ENCODE peak calls at places on chromosomes 1 and 21, in ten cellular contexts. D, Y, I, M, J, P, Z, V, O and N are unnamed samples. For H3K4me1, the result is how much of the 10 kb centered on the place peaks cover.

GRCh38 chr1:234750922-234751595 is 141.1 kb upstream of the IRF2BP2 start:
- DNase-seq in Z (peak), J (no peak), V (no peak), O (no peak), P (no peak), Y (no peak), I (no peak), M (peak), D (no peak), N (no peak)

GRCh38 chr1:36528361-36529349 is 45.9 kb upstream of the CSF3R start:
- DNase-seq in J (no peak), O (no peak), M (no peak), Y (peak), D (no peak), P (no peak), I (no peak), Z (peak), V (no peak), N (no peak)

GRCh38 chr1:29179641-29180184 is 2.0 kb downstream of the SRSF4 start:
- DNase-seq in D (no peak), O (peak), V (no peak), Z (peak), Y (no peak), P (no peak), J (no peak), M (no peak), I (no peak), N (no peak)

GRCh38 chr1:208467401-208467800 is 223.2 kb upstream of the PLXNA2 start:
- DNase-seq in V (no peak), M (no peak), O (no peak), I (no peak), Z (no peak), D (no peak), P (no peak), Y (no peak), J (no peak), N (no peak)

GRCh38 chr21:39556176-39556575 is 56.6 kb upstream of the B3GALT5 start:
- DNase-seq in M (no peak), J (no peak), V (no peak), D (no peak), P (no peak), O (no peak), Y (no peak), Z (no peak), I (no peak), N (no peak)

GRCh38 chr1:207789792-207790787 is 38.2 kb downstream of the CD46 start:
- DNase-seq in Y (no peak), P (no peak), Z (no peak), D (no peak), O (peak), J (no peak), V (no peak), I (no peak), M (peak), N (no peak)

GRCh38 chr1:167165948-167166702 is 54.6 kb upstream of the POU2F1 start:
- DNase-seq in M (peak), V (no peak), O (peak), I (no peak), Y (no peak), Z (no peak), P (no peak), D (no peak), J (no peak), N (no peak)

GRCh38 chr21:26433386-26433785 is 139.7 kb downstream of the CYYR1 start:
- DNase-seq in V (no peak), D (no peak), M (no peak), J (no peak), Y (no peak), Z (no peak), P (no peak), O (no peak), I (no peak), N (no peak)

DNA sequence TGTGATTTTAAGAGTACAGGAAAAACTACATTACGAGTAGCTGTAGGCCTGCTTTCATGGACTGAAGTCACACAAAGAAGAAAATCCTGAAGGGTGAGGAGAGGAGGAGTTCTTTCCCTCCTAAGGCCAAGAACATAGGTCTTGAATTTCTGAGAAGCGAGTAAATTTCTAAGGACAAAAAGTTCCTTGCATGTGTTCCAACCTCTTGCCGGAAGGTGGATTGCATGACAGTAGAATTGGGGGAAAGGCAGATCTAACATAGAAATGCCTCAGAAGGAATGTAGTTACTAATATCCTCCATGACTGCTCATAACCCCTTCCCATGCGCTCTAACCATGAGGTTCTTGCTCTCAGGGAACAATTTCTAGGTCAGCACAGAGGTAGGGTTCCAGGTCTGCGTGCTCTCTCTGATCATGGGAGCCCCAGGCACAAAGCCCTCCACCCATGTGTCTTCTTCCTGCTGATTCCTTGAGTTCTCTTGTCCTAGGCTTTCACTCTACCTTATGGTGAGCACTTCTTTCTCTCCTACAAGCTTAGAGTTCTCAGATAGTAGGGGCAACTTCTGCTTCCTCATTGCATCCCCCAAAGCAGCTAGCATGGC is 13.7 kb downstream of the CD2 start:
- DNase-seq in J (no peak), M (no peak), P (no peak), Z (no peak), D (no peak), V (no peak), I (no peak), Y (no peak), O (no peak), N (no peak)
- H3K4me1 ChIP-seq in J (under half), M (under half), P (under half), Z (under half), D (half or more), V (under half), I (under half), Y (under half), O (under half), N (under half)

GRCh38 chr21:33302796-33303195 is 22.0 kb upstream of the IFNAR1 start:
- DNase-seq in O (no peak), V (no peak), J (no peak), Y (no peak), P (no peak), D (no peak), Z (no peak), I (no peak), M (no peak), N (no peak)
- H3K4me1 ChIP-seq in O (under half), V (under half), J (under half), Y (under half), P (under half), D (under half), Z (under half), I (under half), M (under half), N (under half)

GRCh38 chr1:24323281-24323680 is 4.1 kb downstream of the GRHL3 start:
- DNase-seq in Z (no peak), O (no peak), V (no peak), M (no peak), P (no peak), Y (no peak), D (no peak), J (no peak), I (no peak), N (no peak)
- H3K4me1 ChIP-seq in Z (under half), O (under half), V (under half), M (under half), P (under half), Y (under half), D (under half), J (under half), I (under half), N (under half)

DNA sequence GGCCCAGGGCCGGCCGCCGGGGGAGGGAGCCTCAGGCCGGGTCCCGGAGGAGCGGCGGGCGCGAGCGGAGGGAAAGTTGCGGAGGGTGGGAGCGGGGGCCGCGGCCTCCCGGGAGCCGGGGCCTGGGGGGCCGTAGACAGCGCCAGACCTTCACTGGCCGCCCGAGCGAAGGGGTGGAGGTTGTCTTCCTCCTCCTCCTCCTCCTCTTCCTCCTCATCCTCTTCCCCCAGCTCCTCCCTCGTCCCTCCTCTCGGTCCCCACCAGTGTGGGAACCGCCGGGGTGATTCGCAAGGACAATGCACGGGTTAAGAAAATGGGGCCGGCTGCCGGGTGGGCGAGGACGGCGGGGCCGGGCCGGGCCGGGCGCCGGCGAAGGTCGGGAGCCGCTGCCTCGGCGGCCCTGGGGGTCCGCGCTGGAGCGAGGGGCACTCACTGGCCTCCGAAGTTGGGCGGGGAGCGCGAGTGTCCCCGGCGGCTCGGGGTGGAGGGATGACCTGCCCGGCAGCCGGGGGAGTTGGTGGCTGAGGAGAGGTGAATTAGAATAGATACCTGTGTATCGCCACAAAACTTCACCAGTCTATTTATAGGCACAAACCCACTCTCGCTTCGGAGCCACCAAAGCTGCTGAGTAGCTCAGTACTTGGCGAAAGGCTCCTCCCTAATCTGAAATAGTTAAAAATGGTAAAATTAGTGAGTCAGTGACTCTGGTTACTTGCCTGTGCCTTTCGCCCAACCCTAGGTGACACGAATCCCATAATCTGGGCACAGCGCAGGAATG is 1.4 kb downstream of the DYRK1A start:
- DNase-seq in I (peak), P (peak), O (peak), Y (peak), D (peak), Z (peak), M (peak), V (peak), J (peak), N (peak)
- H3K4me1 ChIP-seq in I (under half), P (half or more), O (under half), Y (under half), D (under half), Z (under half), M (under half), V (under half), J (under half), N (half or more)